ENCODE peak calls at places on chromosome 3, in eight cellular contexts. Y, N, X, P, I, K, T and F are unnamed samples.

GRCh38 chr3:196596355-196596754 is 27.9 kb downstream of the FBXO45 start:
- DNase-seq in X (no peak), Y (no peak), I (no peak), P (no peak), K (no peak), T (no peak), N (no peak), F (peak)

GRCh38 chr3:55341502-55342031 is 145.5 kb downstream of the WNT5A start:
- DNase-seq in X (no peak), T (no peak), I (no peak), P (no peak), N (no peak), Y (peak), K (no peak), F (no peak)

GRCh38 chr3:57012847-57013246 is 47.6 kb upstream of the SPATA12 start:
- DNase-seq in N (no peak), T (no peak), X (no peak), K (no peak), Y (no peak), I (no peak), P (no peak), F (no peak)

GRCh38 chr3:14438262-14438661 is 35.9 kb downstream of the SLC6A6 start:
- DNase-seq in I (no peak), Y (no peak), K (no peak), T (no peak), X (no peak), P (no peak), N (no peak), F (no peak)

GRCh38 chr3:37217098-37217849 is 42.9 kb upstream of the LRRFIP2 start:
- DNase-seq in X (no peak), N (no peak), I (no peak), Y (no peak), K (no peak), P (no peak), T (no peak), F (no peak)

GRCh38 chr3:63029326-63029725 is 154.1 kb upstream of the CADPS start:
- DNase-seq in I (no peak), P (peak), K (no peak), N (no peak), Y (no peak), T (no peak), X (no peak), F (no peak)

GRCh38 chr3:126456766-126457388 is 18.8 kb downstream of the ZXDC start:
- DNase-seq in X (no peak), P (peak), Y (no peak), N (no peak), T (no peak), I (no peak), K (no peak), F (no peak)

GRCh38 chr3:172515130-172515918 is 7.9 kb downstream of the TNFSF10 start:
- DNase-seq in N (no peak), K (no peak), I (no peak), P (no peak), T (no peak), X (no peak), Y (peak), F (no peak)

GRCh38 chr3:194397757-194398312 is 1.2 kb downstream of the GP5 start:
- DNase-seq in N (no peak), P (peak), X (no peak), T (no peak), I (no peak), Y (no peak), K (peak), F (no peak)

GRCh38 chr3:36679384-36680200 is 84.8 kb downstream of the DCLK3 start:
- DNase-seq in Y (peak), K (no peak), X (no peak), T (peak), I (no peak), P (no peak), N (no peak), F (no peak)